ENCODE peak calls at places on chromosomes 16 and 17, in seven cellular contexts. O is suprapubic skin, J is esophagus muscularis mucosa, Z is sigmoid colon, V is A549, D is tibial nerve, Q is ovary. T is an unnamed sample. For H3K4me1, the result is how much of the 10 kb centered on the place peaks cover.

GRCh38 chr16:72400257-72401078 is 228.5 kb upstream of the PMFBP1 start:
- DNase-seq in O (no peak), J (no peak), Z (no peak), V (peak), D (no peak), Q (no peak), T (peak)

GRCh38 chr16:68490829-68491575 is 42.7 kb upstream of the SMPD3 start:
- DNase-seq in O (no peak), J (no peak), Z (no peak), V (peak), D (no peak), Q (no peak), T (peak)

GRCh38 chr17:28227278-28228108 is 91.5 kb upstream of the TMEM97 start:
- DNase-seq in O (no peak), J (no peak), Z (no peak), V (peak), D (no peak), Q (peak), T (peak)

GRCh38 chr16:55146939-55147338 is 177.1 kb upstream of the IRX6 start:
- DNase-seq in O (no peak), J (no peak), Z (no peak), V (no peak), D (no peak), Q (no peak), T (no peak)

GRCh38 chr17:59631221-59631720 is 11.6 kb downstream of the CLTC start:
- DNase-seq in O (no peak), J (no peak), Z (no peak), V (no peak), D (no peak), Q (no peak), T (no peak)

GRCh38 chr17:42311240-42312034 is 23.1 kb downstream of the STAT5A start:
- DNase-seq in O (peak), J (no peak), Z (peak), V (no peak), D (peak), Q (peak), T (peak)

GRCh38 chr17:56274491-56274890 is 121.2 kb downstream of the ANKFN1 start:
- DNase-seq in O (no peak), J (peak), Z (no peak), V (no peak), D (no peak), Q (no peak), T (no peak)

GRCh38 chr16:66293207-66293735 is 73.2 kb upstream of the CDH5 start:
- DNase-seq in O (no peak), J (no peak), Z (peak), V (no peak), D (no peak), Q (no peak), T (no peak)

GRCh38 chr16:14205666-14206065 is 134.5 kb downstream of the MRTFB start:
- DNase-seq in O (no peak), J (no peak), Z (no peak), V (no peak), D (no peak), Q (no peak), T (no peak)

GRCh38 chr16:7025616-7026190 is 306.9 kb upstream of the RBFOX1 start:
- DNase-seq in O (peak), J (no peak), Z (peak), V (peak), D (peak), Q (peak), T (peak)

GRCh38 chr17:18076941-18077340 is 10.8 kb upstream of the DRG2 start:
- DNase-seq in O (no peak), J (no peak), Z (no peak), V (no peak), D (no peak), Q (no peak), T (no peak)

GRCh38 chr17:15738066-15738465 is 6.0 kb downstream of the TBC1D26 start:
- DNase-seq in O (no peak), J (no peak), Z (no peak), V (no peak), D (no peak), Q (no peak), T (no peak)

GRCh38 chr16:67406628-67407027 is 9.6 kb downstream of the ZDHHC1 start:
- DNase-seq in O (no peak), J (no peak), Z (peak), V (no peak), D (no peak), Q (no peak), T (no peak)

GRCh38 chr16:85856054-85856453 is 42.9 kb upstream of the IRF8 start:
- DNase-seq in O (no peak), J (no peak), Z (no peak), V (no peak), D (no peak), Q (no peak), T (no peak)

GRCh38 chr17:49987681-49988441 is 7.2 kb downstream of the DLX3 start:
- DNase-seq in O (no peak), J (no peak), Z (no peak), V (peak), D (no peak), Q (no peak), T (no peak)

GRCh38 chr17:40981115-40981514 is 3.0 kb downstream of the KRT40 start:
- DNase-seq in O (no peak), J (no peak), Z (no peak), V (no peak), D (no peak), Q (no peak), T (no peak)

GRCh38 chr16:82134884-82135283 is 35.1 kb downstream of the MPHOSPH6 start:
- DNase-seq in O (no peak), J (no peak), Z (no peak), V (no peak), D (no peak), Q (no peak), T (no peak)

GRCh38 chr16:2159052-2159838 is 3.7 kb downstream of the TRAF7 start:
- DNase-seq in O (no peak), J (no peak), Z (peak), V (peak), D (peak), Q (peak), T (peak)

GRCh38 chr17:7258731-7259554 is 3.3 kb downstream of the CLDN7 start:
- DNase-seq in O (no peak), J (no peak), Z (no peak), V (peak), D (no peak), Q (no peak), T (peak)

GRCh38 chr16:89037261-89038152 is 56.1 kb upstream of the ACSF3 start:
- DNase-seq in O (no peak), J (no peak), Z (no peak), V (peak), D (no peak), Q (no peak), T (no peak)

GRCh38 chr16:50640391-50640790 is 40.7 kb downstream of the SNX20 start:
- DNase-seq in O (no peak), J (no peak), Z (no peak), V (no peak), D (no peak), Q (no peak), T (no peak)

GRCh38 chr17:27560668-27561067 is 70.3 kb upstream of the LGALS9 start:
- DNase-seq in O (no peak), J (no peak), Z (no peak), V (no peak), D (no peak), Q (peak), T (peak)

GRCh38 chr16:47490471-47490870 is 29.3 kb downstream of the PHKB start:
- DNase-seq in O (no peak), J (no peak), Z (no peak), V (no peak), D (no peak), Q (no peak), T (no peak)

GRCh38 chr17:57366177-57366557 is 109.8 kb downstream of the MSI2 start:
- DNase-seq in O (no peak), J (no peak), Z (no peak), V (no peak), D (no peak), Q (no peak), T (no peak)
- H3K4me3 ChIP-seq in O (no peak), J (no peak), Z (no peak), V (no peak), D (no peak), Q (no peak), T (no peak)

GRCh38 chr16:57348361-57348760 is 10.2 kb upstream of the CCL22 start:
- DNase-seq in O (no peak), J (peak), Z (no peak), V (no peak), D (no peak), Q (no peak), T (no peak)

GRCh38 chr16:57347858-57348257 is 10.7 kb upstream of the CCL22 start:
- DNase-seq in O (no peak), J (peak), Z (no peak), V (no peak), D (no peak), Q (no peak), T (no peak)

GRCh38 chr16:57345666-57346204 is 12.8 kb upstream of the CCL22 start:
- DNase-seq in O (no peak), J (no peak), Z (no peak), V (no peak), D (no peak), Q (no peak), T (no peak)

GRCh38 chr16:57343131-57343731 is 15.4 kb upstream of the CCL22 start:
- DNase-seq in O (no peak), J (peak), Z (no peak), V (no peak), D (no peak), Q (no peak), T (no peak)

DNA sequence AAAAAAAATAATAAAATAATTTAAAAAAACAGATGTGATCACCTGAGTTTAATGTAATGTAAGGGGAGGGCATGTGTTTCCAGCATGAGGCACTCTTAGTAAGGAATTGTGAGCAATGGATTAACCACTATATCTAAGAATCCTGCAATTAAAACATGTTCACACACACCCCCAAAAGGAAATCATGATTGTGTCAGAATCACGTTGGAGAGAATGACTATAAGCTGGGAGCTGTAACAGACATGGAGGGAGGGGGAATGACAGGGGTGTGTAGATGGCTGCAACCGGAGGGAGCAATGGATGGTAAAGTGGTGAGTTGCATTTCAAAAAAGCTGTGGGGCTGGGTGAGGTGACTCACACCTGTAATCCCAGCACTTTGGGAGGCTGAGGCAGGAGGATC is 13.6 kb upstream of the CCL22 start:
- DNase-seq in O (no peak), J (peak), Z (no peak), V (no peak), D (no peak), Q (no peak), T (no peak)
- H3K4me1 ChIP-seq in O (under half), J (under half), Z (under half), V (under half), D (under half), Q (under half), T (under half)

DNA sequence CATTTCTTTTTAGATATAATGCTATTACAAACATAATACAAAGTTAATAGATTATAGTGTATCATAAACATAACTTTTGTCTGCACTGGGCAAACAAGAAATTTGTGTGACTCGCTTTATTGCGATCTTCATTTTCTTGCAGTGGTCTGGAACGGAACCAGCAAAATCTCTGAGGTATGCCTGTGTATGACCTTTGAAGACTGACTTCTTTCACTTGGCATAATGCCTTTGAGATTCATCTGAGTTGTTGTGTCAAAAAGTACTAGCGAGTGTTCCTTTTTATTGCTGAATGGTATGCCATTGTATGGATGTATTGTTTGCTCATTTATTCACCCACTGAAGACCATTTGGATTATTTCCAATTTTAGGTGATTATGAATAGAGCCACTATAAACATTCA is 69.2 kb downstream of the TANC2 start:
- DNase-seq in O (no peak), J (no peak), Z (no peak), V (peak), D (no peak), Q (no peak), T (no peak)
- TF ChIP-seq EP300 in O (no peak), J (no peak), Z (no peak), V (no peak), D (no peak), Q (no peak), T (no peak)

GRCh38 chr17:76968707-76969597 is 100.7 kb downstream of the MGAT5B start:
- DNase-seq in O (no peak), J (no peak), Z (no peak), V (no peak), D (no peak), Q (no peak), T (peak)
- H3K4me3 ChIP-seq in O (peak), J (peak), Z (no peak), V (no peak), D (no peak), Q (no peak), T (peak)

GRCh38 chr17:10748475-10749110 is 18.8 kb upstream of the TMEM220 start:
- DNase-seq in O (no peak), J (no peak), Z (no peak), V (no peak), D (no peak), Q (no peak), T (no peak)

GRCh38 chr17:10744509-10745000 is 14.7 kb upstream of the TMEM220 start:
- DNase-seq in O (no peak), J (no peak), Z (peak), V (no peak), D (no peak), Q (no peak), T (no peak)

GRCh38 chr17:10743316-10744009 is 13.6 kb upstream of the TMEM220 start:
- DNase-seq in O (no peak), J (no peak), Z (peak), V (no peak), D (no peak), Q (no peak), T (no peak)

GRCh38 chr17:10742431-10742830 is 12.6 kb upstream of the TMEM220 start:
- DNase-seq in O (no peak), J (no peak), Z (peak), V (no peak), D (no peak), Q (no peak), T (no peak)

GRCh38 chr17:10745231-10745630 is 15.4 kb upstream of the TMEM220 start:
- DNase-seq in O (no peak), J (no peak), Z (peak), V (no peak), D (no peak), Q (no peak), T (peak)
- H3K4me1 ChIP-seq in O (under half), J (under half), Z (under half), V (under half), D (under half), Q (under half), T (under half)